ENCODE peak calls at places on chromosomes 16 and 17, in five cellular contexts. H, R, C, U and W are unnamed samples.

GRCh38 chr16:57123969-57124674 is 31.7 kb downstream of the CPNE2 start:
- DNase-seq in H (no peak), R (no peak), C (no peak), U (no peak), W (no peak)

GRCh38 chr17:34584805-34585416 is 5.5 kb downstream of the TMEM132E start:
- DNase-seq in H (peak), R (no peak), C (peak), U (no peak), W (no peak)

GRCh38 chr16:25493136-25493811 is 198.5 kb upstream of the HS3ST4 start:
- DNase-seq in H (peak), R (no peak), C (no peak), U (no peak), W (no peak)

GRCh38 chr17:17493986-17494466 is 2.2 kb downstream of the RASD1 start:
- DNase-seq in H (no peak), R (no peak), C (no peak), U (no peak), W (no peak)

GRCh38 chr16:20868890-20869289 is 31.3 kb downstream of the DCUN1D3 start:
- DNase-seq in H (peak), R (no peak), C (peak), U (peak), W (no peak)

GRCh38 chr17:68456529-68457167 is 648 bp downstream of the WIPI1 start:
- DNase-seq in H (peak), R (peak), C (peak), U (peak), W (peak)

GRCh38 chr17:19876524-19877161 is 8.9 kb upstream of the ULK2 start:
- DNase-seq in H (no peak), R (no peak), C (no peak), U (no peak), W (no peak)

GRCh38 chr16:85057948-85058347 is 30.4 kb downstream of the KIAA0513 start:
- DNase-seq in H (no peak), R (no peak), C (no peak), U (no peak), W (no peak)

GRCh38 chr16:12583237-12583897 is 220.3 kb downstream of the CPPED1 start:
- DNase-seq in H (no peak), R (no peak), C (no peak), U (no peak), W (no peak)

GRCh38 chr17:64147110-64148016 is 17.4 kb upstream of the ERN1 start:
- DNase-seq in H (peak), R (no peak), C (peak), U (peak), W (no peak)

GRCh38 chr17:1003972-1004768 is 7.2 kb downstream of the TIMM22 start:
- DNase-seq in H (no peak), R (no peak), C (no peak), U (no peak), W (no peak)

GRCh38 chr17:17385502-17385901 is 82.3 kb downstream of the NT5M start:
- DNase-seq in H (no peak), R (no peak), C (no peak), U (no peak), W (no peak)

GRCh38 chr17:21129023-21129681 is 2.4 kb downstream of the DHRS7B start:
- DNase-seq in H (peak), R (no peak), C (peak), U (no peak), W (peak)

GRCh38 chr17:19542247-19542646 is 8.6 kb downstream of the SLC47A1 start:
- DNase-seq in H (no peak), R (no peak), C (no peak), U (no peak), W (no peak)

GRCh38 chr17:22303096-22303495 is 610.8 kb downstream of the KCNJ18 start:
- DNase-seq in H (no peak), R (no peak), C (no peak), U (no peak), W (no peak)

GRCh38 chr17:7613769-7614421 is 802 bp downstream of the FXR2 start:
- DNase-seq in H (peak), R (no peak), C (peak), U (no peak), W (no peak)

GRCh38 chr16:84593825-84594724 is 23.8 kb downstream of the COTL1 start:
- DNase-seq in H (peak), R (no peak), C (no peak), U (no peak), W (no peak)

GRCh38 chr17:27320222-27320560 is 26.3 kb downstream of the WSB1 start:
- DNase-seq in H (no peak), R (no peak), C (no peak), U (no peak), W (no peak)

GRCh38 chr16:12468552-12468951 is 335.1 kb downstream of the CPPED1 start:
- DNase-seq in H (no peak), R (no peak), C (no peak), U (no peak), W (peak)

GRCh38 chr17:81295678-81296381 is 723 bp upstream of the SLC38A10 start:
- DNase-seq in H (peak), R (no peak), C (peak), U (peak), W (no peak)
- TF ChIP-seq CTCF in H (peak), R (peak), C (peak), U (peak), W (no peak)

GRCh38 chr16:29790183-29790948 is at the start of gene KIF22:
- DNase-seq in H (peak), R (peak), C (peak), U (peak), W (peak)

GRCh38 chr16:29789775-29790182 is 772 bp upstream of the KIF22 start:
- DNase-seq in H (no peak), R (no peak), C (no peak), U (no peak), W (no peak)

GRCh38 chr16:29784157-29784556 is 6.1 kb downstream of the ZG16 start:
- DNase-seq in H (no peak), R (no peak), C (no peak), U (no peak), W (no peak)

GRCh38 chr16:29779474-29779873 is 1.4 kb downstream of the ZG16 start:
- DNase-seq in H (no peak), R (no peak), C (peak), U (no peak), W (no peak)

GRCh38 chr16:29784901-29785500 is 5.5 kb upstream of the KIF22 start:
- DNase-seq in H (peak), R (peak), C (peak), U (peak), W (peak)
- TF ChIP-seq CTCF in H (peak), R (peak), C (peak), U (peak), W (peak)

GRCh38 chr16:55323637-55324490 is at the start of gene IRX6:
- DNase-seq in H (no peak), R (peak), C (no peak), U (no peak), W (peak)
- TF ChIP-seq CTCF in H (no peak), R (peak), C (no peak), U (no peak), W (peak)

DNA sequence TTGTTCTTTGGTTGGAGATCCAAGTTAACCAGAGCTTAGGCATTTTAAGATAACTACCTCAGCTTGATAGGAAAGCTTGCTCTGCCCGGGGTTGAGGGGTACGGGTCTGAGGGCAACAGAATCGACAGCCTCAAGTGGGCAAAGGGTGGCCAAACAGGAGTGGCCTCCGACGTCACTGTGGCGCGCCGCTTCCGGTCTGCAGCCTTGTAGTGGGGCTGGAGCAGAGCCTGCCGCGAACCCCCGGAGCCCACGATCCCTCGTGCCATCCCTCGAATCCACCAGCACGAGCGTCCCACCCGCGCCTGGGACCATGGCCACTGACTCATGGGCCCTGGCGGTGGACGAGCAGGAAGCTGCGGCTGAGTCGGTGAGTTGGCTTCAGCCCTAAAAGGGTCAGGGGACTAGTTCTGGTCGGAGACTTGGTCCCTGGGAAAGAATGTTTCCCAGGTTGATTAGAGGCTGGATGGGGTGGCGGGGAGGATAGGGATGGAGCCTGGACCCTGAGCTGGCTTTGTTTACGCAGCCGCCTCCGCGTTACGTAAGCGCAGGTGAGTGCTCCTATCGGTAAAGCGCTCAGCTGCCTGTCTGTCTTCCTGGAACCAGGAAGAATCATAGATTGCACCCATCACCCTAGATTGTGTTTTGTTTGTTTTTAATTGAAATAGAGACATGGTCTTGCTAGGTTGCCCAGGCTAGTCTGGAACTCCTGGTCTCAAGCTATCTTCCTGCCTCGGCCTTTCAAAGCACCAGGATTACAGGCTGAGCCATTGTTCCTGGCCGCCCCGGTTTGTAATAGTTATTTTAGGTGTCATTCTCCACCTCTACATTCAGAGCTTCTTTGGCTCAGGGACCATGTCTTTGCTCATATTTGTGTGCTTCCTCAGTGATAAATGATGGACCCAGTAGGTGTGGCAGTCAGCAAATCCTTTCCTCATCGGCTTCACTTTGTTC is at the start of gene DDX19B:
- DNase-seq in H (peak), R (peak), C (peak), U (peak), W (peak)
- TF ChIP-seq CTCF in H (no peak), R (no peak), C (no peak), U (no peak), W (no peak)

DNA sequence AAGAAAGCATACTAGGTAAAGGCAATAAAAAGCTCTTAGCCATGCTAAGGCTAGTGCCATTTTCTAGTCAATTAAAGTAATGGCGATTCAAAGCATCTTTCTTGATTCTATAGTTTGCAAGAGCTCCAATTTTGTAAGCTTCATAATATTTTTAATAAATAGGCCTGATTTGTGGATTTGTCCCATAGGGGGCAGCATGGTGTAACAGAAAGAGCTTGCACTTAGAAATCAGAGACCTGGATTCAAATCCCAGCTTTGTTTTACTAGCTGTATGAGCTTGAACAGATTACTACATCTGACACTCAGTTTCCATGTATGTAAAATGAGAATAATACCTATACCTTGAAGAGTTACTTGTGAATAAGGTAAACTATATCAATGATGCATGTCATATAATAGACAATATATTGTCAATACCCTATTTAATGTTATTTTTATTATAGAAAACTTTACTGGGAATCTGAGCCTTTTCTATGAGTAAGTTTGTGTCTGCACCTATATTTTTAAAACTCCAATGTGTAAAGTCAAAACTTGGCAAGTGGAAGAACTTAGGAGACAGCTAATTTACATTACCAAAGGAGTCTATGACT is 93.6 kb upstream of the NOG start:
- DNase-seq in H (peak), R (peak), C (peak), U (no peak), W (peak)
- TF ChIP-seq CTCF in H (peak), R (peak), C (peak), U (peak), W (peak)

DNA sequence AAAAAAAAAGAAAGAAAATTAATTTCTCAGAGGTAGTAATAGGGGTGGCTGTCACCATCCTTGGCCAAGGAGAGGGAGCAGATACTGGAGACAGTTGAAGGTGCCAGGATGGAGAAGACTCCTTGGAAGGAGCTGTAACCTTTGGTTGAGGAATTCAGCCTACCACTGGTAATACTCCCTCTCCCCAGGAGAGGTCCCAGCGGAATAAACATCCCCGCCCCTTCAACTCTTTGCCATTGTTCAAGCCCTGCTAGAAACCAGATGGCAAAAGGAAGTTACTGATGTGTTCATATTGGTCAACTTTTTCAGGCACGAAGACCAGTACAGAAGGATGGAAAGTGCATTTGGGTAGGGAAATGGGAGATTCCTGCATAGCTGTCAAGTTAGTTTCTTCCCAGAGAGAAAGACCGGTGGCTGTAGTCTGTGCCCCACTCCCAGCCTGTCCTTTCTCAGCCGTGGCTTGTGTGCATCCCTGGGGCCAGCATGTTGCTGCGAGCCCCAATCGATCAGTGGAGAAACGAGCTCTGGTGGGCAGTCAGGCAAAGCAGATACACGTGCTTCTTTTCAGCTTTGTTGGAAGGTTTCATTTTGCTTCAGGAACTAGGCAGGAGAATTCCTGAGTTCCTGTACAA is 612.1 kb downstream of the MAF start:
- DNase-seq in H (no peak), R (no peak), C (no peak), U (no peak), W (peak)
- TF ChIP-seq CTCF in H (no peak), R (peak), C (no peak), U (no peak), W (peak)

DNA sequence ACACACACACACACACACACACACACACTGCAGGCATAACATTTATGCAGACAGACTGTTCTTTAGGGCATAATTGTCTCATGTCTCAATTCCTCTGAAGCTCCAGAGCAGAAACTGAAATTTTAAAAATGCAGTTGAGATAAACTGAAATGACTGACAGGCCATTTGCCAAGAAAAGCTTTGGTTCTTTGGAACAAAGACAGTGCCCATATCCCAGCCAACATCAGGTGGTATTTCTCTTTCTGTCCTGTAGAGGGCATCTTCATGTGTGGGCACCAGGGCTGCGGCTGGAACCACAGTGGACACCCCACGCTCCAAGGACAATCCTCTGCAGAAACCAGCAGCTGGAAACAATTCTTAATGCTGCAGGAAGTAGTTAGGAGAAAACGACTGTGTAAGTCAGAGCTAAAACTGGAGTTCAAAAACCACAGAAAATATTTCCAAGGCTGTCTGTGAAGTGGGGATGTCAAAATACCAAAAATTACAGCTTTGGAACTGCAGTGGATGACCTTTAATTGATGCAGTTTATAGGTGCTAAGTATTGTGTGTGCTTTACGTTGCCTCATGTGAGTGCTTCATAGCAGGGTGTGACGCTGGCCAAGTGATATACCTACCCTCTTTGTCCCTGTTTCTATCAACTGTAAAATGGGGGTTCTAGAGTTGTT is 10.6 kb upstream of the MEFV start:
- DNase-seq in H (peak), R (no peak), C (peak), U (no peak), W (no peak)
- TF ChIP-seq CTCF in H (peak), R (peak), C (peak), U (peak), W (peak)

GRCh38 chr16:3095869-3096268 is 3.2 kb downstream of the ZSCAN10 start:
- DNase-seq in H (no peak), R (no peak), C (no peak), U (no peak), W (no peak)
- TF ChIP-seq CTCF in H (peak), R (no peak), C (peak), U (no peak), W (peak)

GRCh38 chr17:50868594-50868993 is 2.4 kb upstream of the TOB1 start:
- DNase-seq in H (no peak), R (no peak), C (no peak), U (no peak), W (no peak)

GRCh38 chr17:50875074-50875473 is 8.9 kb upstream of the TOB1 start:
- DNase-seq in H (no peak), R (no peak), C (no peak), U (no peak), W (no peak)

GRCh38 chr17:50872710-50873424 is 6.7 kb upstream of the TOB1 start:
- DNase-seq in H (peak), R (no peak), C (peak), U (peak), W (no peak)

GRCh38 chr17:50871369-50871768 is 5.2 kb upstream of the TOB1 start:
- DNase-seq in H (no peak), R (no peak), C (no peak), U (no peak), W (no peak)

GRCh38 chr17:50871898-50872297 is 5.7 kb upstream of the TOB1 start:
- DNase-seq in H (no peak), R (no peak), C (no peak), U (no peak), W (no peak)
- TF ChIP-seq CTCF in H (no peak), R (no peak), C (no peak), U (no peak), W (no peak)